ENCODE peak calls at places on chromosomes 16 and 17, in six cellular contexts. Y is HCT116, W is neural progenitor cell, V is OCI-LY7, A is GM23338, P is GM23248. B is an unnamed sample.

GRCh38 chr17:72244494-72244893 is 123.7 kb downstream of the SOX9 start:
- DNase-seq in W (no peak), A (no peak), P (no peak), V (no peak), Y (no peak), B (no peak)

GRCh38 chr17:49600949-49601348 is 25.3 kb downstream of the NXPH3 start:
- DNase-seq in P (no peak), Y (no peak), W (no peak), V (no peak), A (no peak), B (no peak)

GRCh38 chr16:17364319-17365210 is 106.2 kb downstream of the XYLT1 start:
- DNase-seq in V (no peak), W (no peak), A (no peak), P (peak; percentile 96), Y (no peak), B (no peak)

GRCh38 chr17:39757931-39758873 is 20.5 kb downstream of the GRB7 start:
- DNase-seq in A (no peak), W (no peak), V (peak; percentile 57), P (peak; percentile 12), Y (no peak), B (peak; percentile 87)

GRCh38 chr16:22627043-22627442 is 116.4 kb downstream of the NPIPB5 start:
- DNase-seq in W (no peak), P (no peak), A (no peak), V (no peak), Y (no peak), B (no peak)

GRCh38 chr17:40458001-40458791 is 14.9 kb downstream of the IGFBP4 start:
- DNase-seq in V (no peak), A (no peak), P (peak; percentile 94), Y (no peak), W (no peak), B (no peak)

GRCh38 chr17:6561446-6561845 is 5.1 kb upstream of the PITPNM3 start:
- DNase-seq in A (no peak), V (no peak), Y (no peak), W (no peak), P (no peak), B (no peak)

GRCh38 chr17:59154335-59154720 is 658 bp downstream of the SKA2 start:
- DNase-seq in A (peak; percentile 68), P (peak; percentile 80), Y (no peak), W (peak; percentile 75), V (peak; percentile 61), B (peak; percentile 49)

GRCh38 chr16:87487361-87487924 is 5.4 kb downstream of the ZCCHC14 start:
- DNase-seq in V (no peak), Y (peak; percentile 69), P (peak; percentile 83), A (peak; percentile 84), W (peak; percentile 65), B (no peak)

GRCh38 chr17:59897090-59897489 is 4.2 kb downstream of the RPS6KB1 start:
- DNase-seq in V (no peak), P (peak; percentile 36), W (no peak), A (no peak), Y (no peak), B (no peak)

GRCh38 chr16:7646831-7647230 is 314.2 kb downstream of the RBFOX1 start:
- DNase-seq in V (no peak), A (no peak), W (no peak), P (no peak), Y (no peak), B (no peak)

GRCh38 chr17:61467416-61468262 is 15.4 kb downstream of the TBX4 start:
- DNase-seq in W (peak; percentile 81), V (peak; percentile 52), A (peak; percentile 79), P (peak; percentile 43), Y (peak; percentile 59), B (no peak)

GRCh38 chr17:66191607-66192377 is at the start of gene CEP112:
- DNase-seq in W (peak; percentile 98), A (peak; percentile 96), V (peak; percentile 93), P (peak; percentile 80), Y (peak; percentile 69), B (peak; percentile 90)

GRCh38 chr17:36823850-36824677 is 113.2 kb upstream of the LHX1 start:
- DNase-seq in P (no peak), W (no peak), A (no peak), Y (no peak), V (no peak), B (no peak)

GRCh38 chr17:30831257-30831656 is 509 bp upstream of the ATAD5 start:
- DNase-seq in P (peak; percentile 46), V (peak; percentile 61), W (peak; percentile 43), Y (no peak), A (peak; percentile 63), B (peak; percentile 33)

GRCh38 chr16:11139624-11140375 is 116.2 kb downstream of the SOCS1 start:
- DNase-seq in A (no peak), W (peak; percentile 21), V (no peak), P (no peak), Y (peak; percentile 13), B (no peak)

GRCh38 chr17:34401165-34401564 is 38.1 kb upstream of the CCL1 start:
- DNase-seq in P (no peak), Y (no peak), W (no peak), A (no peak), V (no peak), B (no peak)

GRCh38 chr16:82229800-82230619 is 60.0 kb upstream of the MPHOSPH6 start:
- DNase-seq in V (peak; percentile 60), A (peak; percentile 89), P (peak; percentile 80), Y (peak; percentile 70), W (peak; percentile 86), B (peak; percentile 32)

GRCh38 chr17:15441315-15441714 is 26.1 kb downstream of the CDRT4 start:
- DNase-seq in V (no peak), Y (no peak), A (no peak), P (no peak), W (no peak), B (no peak)

GRCh38 chr16:53022374-53022773 is 30.3 kb downstream of the CHD9NB start:
- DNase-seq in V (peak; percentile 25), Y (peak; percentile 41), P (peak; percentile 74), A (peak; percentile 87), W (peak; percentile 84), B (no peak)

GRCh38 chr17:50828508-50829170 is 6.7 kb upstream of the WFIKKN2 start:
- DNase-seq in W (no peak), V (peak; percentile 34), Y (no peak), A (no peak), P (no peak), B (peak; percentile 89)

GRCh38 chr17:41785091-41785875 is 1.2 kb downstream of the JUP start:
- DNase-seq in V (peak; percentile 73), A (peak; percentile 96), W (peak; percentile 94), Y (no peak), P (no peak), B (no peak)

GRCh38 chr17:41779954-41780353 is 6.6 kb downstream of the JUP start:
- DNase-seq in A (no peak), P (no peak), W (no peak), V (no peak), Y (no peak), B (no peak)

GRCh38 chr17:41781404-41782110 is 5.0 kb downstream of the JUP start:
- DNase-seq in Y (no peak), A (no peak), P (no peak), W (no peak), V (no peak), B (no peak)

GRCh38 chr17:41784207-41784744 is 2.2 kb downstream of the JUP start:
- DNase-seq in A (peak; percentile 75), W (peak; percentile 76), P (peak; percentile 32), V (no peak), Y (peak; percentile 69), B (no peak)

GRCh38 chr17:41782142-41782541 is 4.4 kb downstream of the JUP start:
- DNase-seq in P (no peak), V (no peak), W (no peak), A (no peak), Y (no peak), B (no peak)
- H3K4me3 ChIP-seq in P (no peak overlapping the region), V (no peak overlapping the region), W (no peak overlapping the region), A (no peak overlapping the region), Y (no peak overlapping the region), B (no peak overlapping the region)

GRCh38 chr16:48318630-48319029 is 66.6 kb downstream of the SIAH1 start:
- DNase-seq in Y (no peak), P (no peak), A (peak; percentile 78), W (no peak), V (peak; percentile 58), B (peak; percentile 80)

GRCh38 chr16:48317614-48318013 is 67.6 kb downstream of the SIAH1 start:
- DNase-seq in A (no peak), P (peak; percentile 54), W (no peak), Y (peak; percentile 10), V (no peak), B (peak; percentile 26)

GRCh38 chr16:48323783-48324775 is 61.1 kb downstream of the SIAH1 start:
- DNase-seq in P (peak; percentile 42), V (no peak), A (no peak), W (no peak), Y (no peak), B (no peak)

GRCh38 chr16:48326937-48327336 is 58.3 kb downstream of the SIAH1 start:
- DNase-seq in W (no peak), A (no peak), P (no peak), Y (no peak), V (no peak), B (no peak)

GRCh38 chr16:48321307-48322036 is 63.7 kb downstream of the SIAH1 start:
- DNase-seq in V (no peak), W (no peak), Y (no peak), A (no peak), P (peak; percentile 81), B (no peak)
- TF ChIP-seq EZH2phosphoT487 in V (no peak), W (no peak), Y (no peak), A (no peak), P (no peak), B (no peak)

GRCh38 chr17:1110844-1111598 is 68.8 kb downstream of the ABR start:
- DNase-seq in A (no peak), P (peak; percentile 88), V (no peak), W (no peak), Y (peak; percentile 88), B (no peak)
- H3K4me1 ChIP-seq in A (peaks cover 27% of the 10 kb centered on the region), P (peaks cover 39% of the 10 kb centered on the region), V (peaks cover 30% of the 10 kb centered on the region), W (peaks cover 21% of the 10 kb centered on the region), Y (peaks cover 78% of the 10 kb centered on the region), B (peaks cover 27% of the 10 kb centered on the region)

DNA sequence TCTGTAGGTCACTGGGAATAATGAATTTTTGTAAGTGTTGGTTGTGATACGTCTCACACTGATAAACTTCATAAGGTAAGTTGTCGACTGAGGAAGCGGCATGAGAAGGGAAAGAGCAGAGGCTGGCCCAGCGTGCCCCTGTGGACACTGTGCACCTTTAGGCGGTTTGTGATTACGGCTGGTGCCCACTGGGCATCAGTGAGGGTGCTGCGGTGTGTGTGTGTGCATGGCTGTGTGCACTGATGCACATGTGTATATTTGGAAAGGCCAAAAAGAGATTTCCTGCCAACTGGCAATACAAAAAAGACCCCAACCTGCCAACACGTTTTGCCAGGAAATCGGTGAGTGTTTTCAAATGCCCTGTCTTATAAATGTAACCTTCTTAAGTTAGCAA is 11.9 kb downstream of the IRF8 start:
- DNase-seq in P (no peak), V (peak; percentile 69), W (no peak), A (no peak), Y (no peak), B (no peak)
- H3K4me3 ChIP-seq in P (no peak overlapping the region), V (peak overlapping the region; percentile 60), W (no peak overlapping the region), A (no peak overlapping the region), Y (no peak overlapping the region), B (no peak overlapping the region)

DNA sequence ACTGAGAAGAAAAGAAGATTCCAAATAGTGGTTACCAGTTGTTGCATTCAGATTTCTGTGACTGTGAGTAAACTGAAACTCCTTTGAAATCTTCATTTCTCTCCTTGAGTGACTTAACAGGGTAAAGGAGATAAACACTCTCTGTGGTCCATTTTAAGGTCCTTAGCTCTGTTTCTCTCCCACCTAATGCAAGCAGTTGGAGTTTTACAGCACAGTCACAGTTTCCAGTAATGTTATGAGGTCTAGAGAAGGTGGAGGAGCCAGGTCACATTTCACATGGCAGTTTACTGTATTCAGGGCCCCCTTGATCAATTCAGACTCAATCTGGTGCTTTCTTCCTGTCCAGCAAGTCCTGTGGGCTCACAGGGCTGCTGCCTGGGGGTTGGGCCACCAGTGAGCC is 32.2 kb upstream of the SLC12A3 start:
- DNase-seq in V (no peak), Y (no peak), A (no peak), W (no peak), P (no peak), B (no peak)
- TF ChIP-seq EZH2phosphoT487 in V (no peak), Y (no peak), A (no peak), W (no peak), P (no peak), B (no peak)

B was measured in MM.1S.